ENCODE peak calls at places on chromosomes 2 and 18, in five cellular contexts. I is K562, O is A549, P is SK-N-SH, N is GM12878. M is an unnamed sample.

GRCh38 chr2:71923143-71923525 is 224.5 kb downstream of the CYP26B1 start:
- DNase-seq in O (no peak), P (no peak), N (no peak), I (no peak), M (no peak)

GRCh38 chr18:52422985-52423601 is 83.1 kb downstream of the DCC start:
- DNase-seq in I (no peak), P (no peak), N (no peak), O (peak), M (no peak)

GRCh38 chr2:179224361-179224760 is 40.3 kb downstream of the SESTD1 start:
- DNase-seq in I (no peak), P (no peak), O (no peak), N (no peak), M (no peak)

GRCh38 chr2:64036343-64036742 is 17.1 kb upstream of the VPS54 start:
- DNase-seq in N (no peak), P (no peak), O (no peak), I (no peak), M (peak)

GRCh38 chr2:161422812-161423211 is 6.7 kb downstream of the TBR1 start:
- DNase-seq in P (no peak), I (no peak), O (no peak), N (no peak), M (no peak)

GRCh38 chr18:46070683-46071614 is 1.1 kb downstream of the PSTPIP2 start:
- DNase-seq in I (no peak), P (peak), N (no peak), O (no peak), M (no peak)

GRCh38 chr2:28717339-28717758 is 34.3 kb upstream of the PPP1CB start:
- DNase-seq in N (no peak), O (peak), P (no peak), I (no peak), M (peak)

GRCh38 chr2:81645750-81646301 is 1341.3 kb upstream of the LRRTM1 start:
- DNase-seq in N (peak), O (no peak), P (no peak), I (no peak), M (no peak)

GRCh38 chr2:220396287-220396686 is 768.9 kb downstream of the SLC4A3 start:
- DNase-seq in I (no peak), O (no peak), P (no peak), N (no peak), M (peak)

GRCh38 chr18:26791676-26792075 is 73.8 kb downstream of the AQP4 start:
- DNase-seq in O (peak), N (no peak), P (no peak), I (no peak), M (no peak)

GRCh38 chr2:238816296-238816695 is 31.6 kb upstream of the TWIST2 start:
- DNase-seq in I (no peak), P (no peak), O (no peak), N (no peak), M (no peak)

GRCh38 chr18:2917255-2918047 is 70.6 kb downstream of the EMILIN2 start:
- DNase-seq in N (no peak), I (no peak), P (no peak), O (no peak), M (no peak)

GRCh38 chr18:2826581-2826980 is 20.2 kb upstream of the EMILIN2 start:
- DNase-seq in P (no peak), N (no peak), I (no peak), O (no peak), M (no peak)

GRCh38 chr2:207616185-207616584 is 9.0 kb downstream of the METTL21A start:
- DNase-seq in N (no peak), P (no peak), O (no peak), I (no peak), M (peak)

GRCh38 chr2:75560022-75560767 is 544 bp downstream of the EVA1A start:
- DNase-seq in P (peak), N (no peak), I (no peak), O (peak), M (peak)

GRCh38 chr2:236602678-236603077 is 33.1 kb downstream of the ACKR3 start:
- DNase-seq in P (no peak), N (no peak), O (no peak), I (no peak), M (no peak)

GRCh38 chr2:219029829-219030165 is 11.5 kb downstream of the CFAP65 start:
- DNase-seq in N (no peak), I (peak), P (peak), O (peak), M (peak)

GRCh38 chr18:60471652-60472051 is 99.1 kb upstream of the MC4R start:
- DNase-seq in O (no peak), I (no peak), P (no peak), N (no peak), M (no peak)

GRCh38 chr2:105494683-105495425 is 96.0 kb upstream of the FHL2 start:
- DNase-seq in O (no peak), P (no peak), N (no peak), I (no peak), M (no peak)

GRCh38 chr2:187566266-187566665 is 12.0 kb upstream of the TFPI start:
- DNase-seq in P (no peak), I (no peak), O (no peak), N (no peak), M (no peak)

GRCh38 chr2:60439219-60439974 is 114.1 kb downstream of the BCL11A start:
- DNase-seq in O (no peak), N (peak), P (peak), I (peak), M (no peak)

GRCh38 chr2:40369619-40370397 is 82.1 kb downstream of the SLC8A1 start:
- DNase-seq in N (no peak), O (no peak), I (no peak), P (no peak), M (peak)

GRCh38 chr2:18719978-18720775 is 130.8 kb upstream of the NT5C1B start:
- DNase-seq in P (no peak), I (no peak), O (peak), N (no peak), M (peak)

GRCh38 chr18:7062236-7062635 is 55.4 kb downstream of the LAMA1 start:
- DNase-seq in I (no peak), P (no peak), O (no peak), N (no peak), M (no peak)

GRCh38 chr2:144854596-144854995 is 334.7 kb upstream of the ZEB2 start:
- DNase-seq in P (no peak), O (no peak), N (no peak), I (no peak), M (no peak)

GRCh38 chr2:29627366-29627765 is 294.0 kb downstream of the ALK start:
- DNase-seq in I (no peak), P (no peak), O (peak), N (no peak), M (peak)

GRCh38 chr2:55017428-55017827 is 32.8 kb downstream of the RTN4 start:
- DNase-seq in O (no peak), P (no peak), I (no peak), N (no peak), M (no peak)

GRCh38 chr2:236512902-236513433 is 56.7 kb upstream of the ACKR3 start:
- DNase-seq in P (peak), O (peak), I (peak), N (peak), M (peak)

GRCh38 chr2:208984376-208985100 is 439.3 kb upstream of the MAP2 start:
- DNase-seq in N (no peak), I (no peak), P (no peak), O (no peak), M (no peak)

GRCh38 chr2:148814853-148815419 is 60.1 kb upstream of the KIF5C start:
- DNase-seq in N (no peak), P (no peak), O (no peak), I (no peak), M (peak)

GRCh38 chr2:101704816-101705565 is 7.5 kb downstream of the MAP4K4 start:
- DNase-seq in O (no peak), P (no peak), I (no peak), N (no peak), M (peak)
- TF ChIP-seq RCOR1 in O (no peak), P (no peak), I (no peak), N (no peak), M (no peak)

DNA sequence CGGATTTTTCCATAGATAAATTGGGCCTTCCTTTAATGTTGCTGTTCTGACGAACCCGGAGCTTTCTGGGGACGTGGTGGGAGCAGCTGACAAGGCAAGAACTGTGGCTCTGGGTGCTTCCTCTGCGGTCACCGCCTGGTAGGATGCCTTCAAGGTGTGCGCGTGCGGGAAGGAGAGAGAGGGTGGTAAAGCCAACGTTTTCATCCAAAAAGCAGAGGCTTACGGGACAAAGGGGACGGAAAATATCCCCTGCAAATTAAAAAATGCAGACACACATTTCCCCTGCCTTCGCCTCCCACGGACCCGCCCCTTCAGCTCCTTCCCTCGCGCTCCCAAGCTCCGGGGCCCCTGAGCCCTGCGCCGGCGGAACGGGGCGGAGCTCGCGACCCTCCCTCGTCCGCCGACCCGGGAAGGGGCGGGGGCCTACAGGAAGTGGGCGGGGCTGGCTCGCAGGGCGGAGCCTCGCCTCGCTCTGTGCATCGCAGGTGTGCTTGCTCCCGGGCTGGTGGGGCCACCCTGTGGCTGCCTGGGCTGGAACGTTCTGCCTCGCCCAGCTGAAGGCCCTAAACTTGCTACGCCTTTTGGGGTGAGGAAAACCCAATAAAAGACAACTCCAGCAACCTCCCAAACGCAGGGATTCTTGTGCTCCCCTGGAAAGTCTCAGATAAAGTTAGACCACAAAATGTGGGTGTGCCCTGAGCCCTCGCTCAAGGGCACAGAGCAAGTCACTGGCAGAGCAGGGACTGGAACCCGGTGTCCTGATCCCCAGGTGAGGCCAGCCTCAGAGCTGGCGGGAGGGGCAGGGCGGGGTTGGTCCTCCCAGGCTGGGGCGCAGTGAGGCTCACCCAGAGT is 25.4 kb upstream of the SLC66A3 start:
- DNase-seq in O (peak), P (peak), I (peak), N (no peak), M (no peak)
- TF ChIP-seq RCOR1 in O (no peak), P (no peak), I (peak), N (no peak), M (no peak)

GRCh38 chr18:47420130-47420529 is 168.7 kb upstream of the SKOR2 start:
- DNase-seq in P (no peak), O (no peak), N (no peak), I (no peak), M (no peak)
- TF ChIP-seq RCOR1 in P (no peak), O (no peak), N (no peak), I (no peak), M (no peak)

DNA sequence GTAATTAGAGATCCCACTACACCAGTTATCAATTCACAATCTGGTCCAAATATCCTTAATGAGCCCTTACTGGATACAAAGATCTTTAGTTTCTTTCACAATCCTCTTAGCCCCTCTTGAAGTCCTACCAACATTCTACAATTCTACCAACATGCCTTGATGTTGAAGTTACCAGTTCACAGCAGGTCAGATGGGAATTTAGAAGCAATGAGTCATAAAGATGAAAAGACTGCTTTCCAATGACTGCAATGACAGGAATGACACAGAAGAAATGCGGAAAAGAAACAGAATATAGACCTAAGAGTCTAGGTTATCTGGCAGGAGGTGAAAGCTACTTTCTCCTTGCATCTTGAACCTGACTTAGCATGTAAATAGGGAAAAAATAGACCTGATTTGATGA is 24.5 kb downstream of the RTTN start:
- DNase-seq in O (peak), N (no peak), I (no peak), P (no peak), M (peak)
- TF ChIP-seq RCOR1 in O (no peak), N (no peak), I (no peak), P (no peak), M (no peak)

DNA sequence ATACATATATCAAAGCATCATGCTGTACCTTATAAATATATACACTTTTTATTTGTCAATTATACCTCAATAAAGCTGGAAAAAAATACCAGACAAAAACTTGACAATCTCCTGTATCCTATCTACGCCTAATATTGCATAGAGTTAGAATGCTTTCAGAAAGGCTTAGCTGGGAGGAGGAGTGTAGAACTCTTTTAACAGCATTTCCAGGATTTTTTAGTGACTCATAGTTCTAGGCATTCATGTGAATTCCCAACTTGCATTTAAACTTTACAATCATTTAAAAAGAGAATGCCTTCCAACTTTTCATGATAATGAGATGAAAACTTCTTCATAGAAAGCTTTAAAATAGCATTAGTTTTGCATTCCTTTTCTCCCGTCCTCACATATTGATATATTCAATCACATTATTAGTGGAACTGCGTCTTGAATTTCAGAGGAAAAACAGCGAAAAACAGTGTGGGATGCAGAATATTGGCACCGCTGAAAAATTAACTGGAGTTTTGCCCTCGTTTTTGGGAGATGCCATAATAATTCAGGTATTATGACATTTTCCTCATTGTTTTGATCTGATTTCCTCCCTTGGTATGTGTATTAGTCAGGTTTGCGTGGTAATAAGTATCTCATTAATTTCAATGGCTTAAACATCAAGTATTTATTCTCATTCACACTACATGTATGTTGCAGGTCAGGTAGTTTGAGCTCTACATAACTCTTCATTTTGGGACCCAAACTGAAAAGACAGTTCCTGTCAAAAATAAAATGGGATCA is 293.1 kb upstream of the FIGN start:
- DNase-seq in I (no peak), P (no peak), N (no peak), O (no peak), M (no peak)
- TF ChIP-seq RCOR1 in I (no peak), P (no peak), N (no peak), O (no peak), M (no peak)

GRCh38 chr18:66136039-66136438 is 385.2 kb downstream of the CDH7 start:
- DNase-seq in P (no peak), I (no peak), O (no peak), N (no peak), M (no peak)
- TF ChIP-seq RCOR1 in P (no peak), I (no peak), O (no peak), N (no peak), M (no peak)

GRCh38 chr2:104431701-104432121 is 422.2 kb upstream of the POU3F3 start:
- DNase-seq in P (no peak), O (no peak), I (no peak), N (no peak), M (no peak)
- TF ChIP-seq RCOR1 in P (no peak), O (no peak), I (no peak), N (no peak), M (no peak)

GRCh38 chr18:62939433-62939832 is 224.1 kb downstream of the PHLPP1 start:
- DNase-seq in P (no peak), O (no peak), N (no peak), I (no peak), M (no peak)
- TF ChIP-seq RCOR1 in P (no peak), O (no peak), N (no peak), I (no peak), M (no peak)

M was measured in IMR-90.